ENCODE peak calls at places on chromosomes 1 and 21, in five cellular contexts. D is breast epithelium, X is AG04450, Q is mammary epithelial cell, P is AG04449. B is an unnamed sample.

GRCh38 chr21:41767606-41768370 is 936 bp upstream of the RIPK4 start:
- DNase-seq in X (no peak), P (no peak), D (no peak), Q (peak; percentile 69), B (no peak)

GRCh38 chr1:7113136-7113535 is 327.9 kb downstream of the CAMTA1 start:
- DNase-seq in X (no peak), D (no peak), P (no peak), Q (no peak), B (no peak)

GRCh38 chr21:34517491-34518245 is 5.7 kb upstream of the KCNE1 start:
- DNase-seq in D (no peak), X (no peak), Q (no peak), P (no peak), B (no peak)

GRCh38 chr1:54614558-54614957 is 8.8 kb downstream of the FAM151A start:
- DNase-seq in Q (no peak), X (no peak), D (no peak), P (no peak), B (no peak)

GRCh38 chr1:191022856-191023255 is 545.2 kb upstream of the BRINP3 start:
- DNase-seq in X (no peak), D (no peak), P (no peak), Q (no peak), B (no peak)

GRCh38 chr1:119008483-119009299 is 20.5 kb upstream of the TBX15 start:
- DNase-seq in P (no peak), X (peak; percentile 11), D (no peak), Q (peak; percentile 32), B (no peak)

GRCh38 chr1:26281091-26281958 is 1.4 kb downstream of the SH3BGRL3 start:
- DNase-seq in Q (no peak), P (no peak), X (no peak), D (no peak), B (no peak)

GRCh38 chr21:38261851-38262250 is 5.1 kb downstream of the KCNJ15 start:
- DNase-seq in Q (no peak), D (no peak), X (no peak), P (no peak), B (no peak)

GRCh38 chr1:203215573-203215972 is 13.9 kb downstream of the CHIT1 start:
- DNase-seq in P (no peak), D (no peak), Q (no peak), X (no peak), B (no peak)

GRCh38 chr1:10958614-10959013 is 53.8 kb upstream of the TARDBP start:
- DNase-seq in D (no peak), P (no peak), X (no peak), Q (no peak), B (no peak)

GRCh38 chr1:222711319-222712252 is 705 bp downstream of the AIDA start:
- DNase-seq in D (peak; percentile 37), P (no peak), Q (peak; percentile 74), X (no peak), B (no peak)

GRCh38 chr1:23879809-23880208 is 11.7 kb upstream of the FUCA1 start:
- DNase-seq in X (no peak), D (no peak), Q (no peak), P (no peak), B (no peak)

GRCh38 chr1:12173631-12174121 is 6.9 kb downstream of the TNFRSF1B start:
- DNase-seq in X (no peak), P (no peak), D (peak; percentile 54), Q (no peak), B (no peak)

GRCh38 chr1:200153277-200154055 is 126.0 kb downstream of the NR5A2 start:
- DNase-seq in Q (no peak), P (no peak), D (no peak), X (no peak), B (no peak)

GRCh38 chr1:180923024-180923841 is 10.5 kb downstream of the KIAA1614 start:
- DNase-seq in D (no peak), P (no peak), X (no peak), Q (peak; percentile 16), B (no peak)

GRCh38 chr1:41862411-41863221 is 56.1 kb downstream of the HIVEP3 start:
- DNase-seq in Q (peak; percentile 82), X (no peak), D (no peak), P (peak; percentile 73), B (no peak)

GRCh38 chr1:64536217-64536835 is 66.4 kb downstream of the CACHD1 start:
- DNase-seq in D (no peak), P (no peak), Q (no peak), X (no peak), B (no peak)

GRCh38 chr1:32215629-32216505 is 6.3 kb downstream of the TMEM234 start:
- DNase-seq in D (no peak), Q (peak; percentile 39), P (no peak), X (no peak), B (no peak)

GRCh38 chr21:35309316-35309715 is 260.2 kb upstream of the RUNX1 start:
- DNase-seq in Q (no peak), P (no peak), D (no peak), X (no peak), B (no peak)

GRCh38 chr1:155043793-155044192 is 7.3 kb upstream of the ADAM15 start:
- DNase-seq in P (no peak), X (no peak), Q (no peak), D (no peak), B (no peak)

GRCh38 chr1:182249201-182249676 is 142.4 kb downstream of the GLUL start:
- DNase-seq in D (no peak), P (no peak), Q (no peak), X (no peak), B (no peak)

GRCh38 chr1:46043491-46044017 is 88.9 kb downstream of the PIK3R3 start:
- DNase-seq in P (no peak), Q (no peak), X (no peak), D (no peak), B (no peak)

GRCh38 chr1:24309762-24310485 is 9.2 kb upstream of the GRHL3 start:
- DNase-seq in D (no peak), Q (peak; percentile 96), P (no peak), X (no peak), B (no peak)

GRCh38 chr1:100414693-100415092 is 62.4 kb downstream of the CDC14A start:
- DNase-seq in Q (no peak), P (no peak), D (peak; percentile 22), X (no peak), B (no peak)

GRCh38 chr1:13513063-13513884 is 529 bp downstream of the LRRC38 start:
- DNase-seq in P (no peak), D (no peak), X (no peak), Q (no peak), B (no peak)

GRCh38 chr1:219581344-219581743 is 31.6 kb downstream of the ZC3H11B start:
- DNase-seq in Q (no peak), X (no peak), P (no peak), D (no peak), B (no peak)

GRCh38 chr1:10701145-10701544 is 95.3 kb downstream of the CASZ1 start:
- DNase-seq in X (no peak), Q (no peak), P (no peak), D (no peak), B (no peak)

GRCh38 chr1:18803859-18804258 is 55.6 kb downstream of the TAS1R2 start:
- DNase-seq in Q (no peak), X (no peak), P (no peak), D (no peak), B (no peak)

GRCh38 chr1:151993084-151993733 is 450 bp downstream of the S100A10 start:
- DNase-seq in Q (no peak), X (no peak), P (no peak), D (no peak), B (no peak)

GRCh38 chr1:26991310-26992116 is 2.0 kb upstream of the TRNP1 start:
- DNase-seq in Q (no peak), D (no peak), X (no peak), P (no peak), B (no peak)

GRCh38 chr1:160020196-160020595 is 11.6 kb downstream of the PIGM start:
- DNase-seq in Q (no peak), D (no peak), X (no peak), P (no peak), B (no peak)

GRCh38 chr1:239909894-239910293 is 181.8 kb upstream of the FMN2 start:
- DNase-seq in X (peak; percentile 6), D (peak; percentile 22), P (peak; percentile 12), Q (no peak), B (peak; percentile 85)

GRCh38 chr1:207365063-207365462 is 43.6 kb downstream of the CD55 start:
- DNase-seq in Q (no peak), D (no peak), X (no peak), P (no peak), B (no peak)
- H3K4me3 ChIP-seq in Q (no peak overlapping the region), D (no peak overlapping the region), X (no peak overlapping the region), P (no peak overlapping the region), B (no peak overlapping the region)

GRCh38 chr1:5860277-5860676 is 131.9 kb downstream of the NPHP4 start:
- DNase-seq in Q (no peak), P (no peak), X (no peak), D (no peak), B (no peak)
- TF ChIP-seq CTCF in Q (no peak), P (no peak), X (no peak), D (no peak), B (no peak)

GRCh38 chr21:44889625-44890337 is 16.3 kb upstream of the PTTG1IP start:
- DNase-seq in D (no peak), X (no peak), Q (no peak), P (no peak), B (no peak)
- H3K4me3 ChIP-seq in D (no peak overlapping the region), X (no peak overlapping the region), Q (no peak overlapping the region), P (no peak overlapping the region), B (no peak overlapping the region)

DNA sequence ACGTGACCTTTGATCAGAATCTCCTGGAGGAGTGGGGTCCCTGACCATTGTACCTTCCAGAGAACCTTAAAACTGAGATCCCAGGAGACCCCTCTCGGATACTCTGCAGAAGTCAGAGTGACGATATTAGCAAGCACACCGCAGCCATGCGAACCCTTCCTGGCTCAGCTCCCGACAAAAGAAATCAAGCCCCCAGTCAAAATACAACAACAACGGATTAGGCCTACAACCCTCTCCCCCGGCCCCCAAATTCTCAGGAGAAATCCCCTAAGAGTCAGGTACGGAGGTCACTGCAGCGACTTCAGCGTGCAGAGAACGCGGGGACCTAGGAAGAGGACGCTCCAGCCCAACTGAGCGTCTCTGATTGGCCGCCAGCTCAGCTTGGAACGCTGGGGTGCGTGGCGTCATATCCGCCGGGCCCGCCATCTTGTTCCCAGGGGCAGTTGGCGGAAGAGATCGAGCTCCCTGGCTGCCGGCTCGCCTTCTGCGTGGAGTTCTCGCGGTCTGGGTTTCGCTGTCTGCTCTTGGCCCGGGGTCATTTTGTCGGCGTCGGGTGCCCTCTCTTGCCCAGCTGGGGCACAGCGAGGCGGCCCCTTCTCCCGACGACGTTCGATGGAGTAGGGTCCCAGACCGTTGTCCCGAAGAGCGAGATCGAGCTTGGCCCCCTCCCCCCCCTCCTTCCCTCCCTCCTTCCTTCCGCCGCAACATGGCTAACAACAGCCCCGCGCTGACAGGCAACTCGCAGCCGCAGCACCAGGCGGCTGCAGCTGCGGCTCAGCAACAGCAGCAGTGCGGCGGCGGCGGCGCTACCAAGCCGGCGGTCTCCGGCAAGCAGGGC is at the start of gene PRPF38B:
- DNase-seq in Q (peak; percentile 88), D (peak; percentile 95), P (no peak), X (peak; percentile 72), B (peak; percentile 47)
- TF ChIP-seq CTCF in Q (no peak), D (no peak), P (no peak), X (no peak), B (no peak)